ENCODE peak calls at places on chromosomes 5 and 9, in five cellular contexts. One of them, this sample, is unnamed.

GRCh38 chr5:31361906-31362900 is 168.7 kb downstream of the CDH6 start:
- DNase-seq in H1: peak
- DNase-seq in GM12878: no peak
- DNase-seq in HepG2: no peak
- DNase-seq in K562: no peak
- DNase-seq in this sample: no peak

GRCh38 chr5:9157020-9157419 is 388.9 kb downstream of the SEMA5A start:
- DNase-seq in H1: no peak
- DNase-seq in GM12878: no peak
- DNase-seq in K562: no peak
- DNase-seq in HepG2: no peak
- DNase-seq in this sample: no peak

GRCh38 chr5:115179959-115180709 is 10.4 kb upstream of the TRIM36 start:
- DNase-seq in H1: no peak
- DNase-seq in K562: no peak
- DNase-seq in HepG2: no peak
- DNase-seq in GM12878: no peak
- DNase-seq in this sample: no peak

GRCh38 chr9:7185612-7186011 is 427.8 kb downstream of the KDM4C start:
- DNase-seq in H1: peak
- DNase-seq in HepG2: peak
- DNase-seq in GM12878: no peak
- DNase-seq in K562: no peak
- DNase-seq in this sample: peak

GRCh38 chr5:54807421-54807820 is 178.0 kb downstream of the ESM1 start:
- DNase-seq in K562: no peak
- DNase-seq in H1: no peak
- DNase-seq in HepG2: no peak
- DNase-seq in GM12878: no peak
- DNase-seq in this sample: no peak

GRCh38 chr9:137619240-137620090 is 660 bp downstream of the EHMT1 start:
- DNase-seq in GM12878: no peak
- DNase-seq in H1: no peak
- DNase-seq in HepG2: no peak
- DNase-seq in K562: peak
- DNase-seq in this sample: no peak

GRCh38 chr5:103582364-103582763 is 19.8 kb upstream of the NUDT12 start:
- DNase-seq in HepG2: peak
- DNase-seq in GM12878: peak
- DNase-seq in H1: no peak
- DNase-seq in K562: peak
- DNase-seq in this sample: peak

GRCh38 chr5:10859393-10860195 is 98.6 kb upstream of the DAP start:
- DNase-seq in HepG2: peak
- DNase-seq in K562: no peak
- DNase-seq in H1: no peak
- DNase-seq in GM12878: no peak
- DNase-seq in this sample: no peak

GRCh38 chr5:135707302-135707701 is 127.2 kb upstream of the SLC25A48 start:
- DNase-seq in GM12878: no peak
- DNase-seq in K562: no peak
- DNase-seq in HepG2: no peak
- DNase-seq in H1: no peak
- DNase-seq in this sample: no peak

GRCh38 chr5:37086466-37087178 is 162.6 kb downstream of the CPLANE1 start:
- DNase-seq in GM12878: no peak
- DNase-seq in H1: peak
- DNase-seq in K562: peak
- DNase-seq in HepG2: peak
- DNase-seq in this sample: no peak

GRCh38 chr5:156594406-156594805 is 255.7 kb upstream of the PPP1R2B start:
- DNase-seq in K562: no peak
- DNase-seq in GM12878: no peak
- DNase-seq in H1: no peak
- DNase-seq in HepG2: no peak
- DNase-seq in this sample: no peak

GRCh38 chr5:23352437-23352836 is 155.0 kb upstream of the PRDM9 start:
- DNase-seq in GM12878: no peak
- DNase-seq in K562: peak
- DNase-seq in H1: peak
- DNase-seq in HepG2: peak
- DNase-seq in this sample: no peak

GRCh38 chr9:131578016-131578415 is 32.7 kb downstream of the PRRT1B start:
- DNase-seq in HepG2: no peak
- DNase-seq in H1: no peak
- DNase-seq in K562: no peak
- DNase-seq in GM12878: no peak
- DNase-seq in this sample: no peak

GRCh38 chr5:140569197-140569596 is 4.6 kb downstream of the SLC35A4 start:
- DNase-seq in K562: no peak
- DNase-seq in H1: no peak
- DNase-seq in GM12878: no peak
- DNase-seq in HepG2: no peak
- DNase-seq in this sample: no peak

GRCh38 chr5:15719784-15720183 is 219.8 kb downstream of the FBXL7 start:
- DNase-seq in HepG2: no peak
- DNase-seq in H1: no peak
- DNase-seq in GM12878: no peak
- DNase-seq in K562: no peak
- DNase-seq in this sample: no peak

GRCh38 chr5:148559461-148559860 is 94.9 kb downstream of the HTR4 start:
- DNase-seq in GM12878: no peak
- DNase-seq in HepG2: no peak
- DNase-seq in K562: peak
- DNase-seq in H1: no peak
- DNase-seq in this sample: no peak

GRCh38 chr9:135978650-135979461 is 17.7 kb upstream of the UBAC1 start:
- DNase-seq in K562: no peak
- DNase-seq in HepG2: no peak
- DNase-seq in H1: no peak
- DNase-seq in GM12878: no peak
- DNase-seq in this sample: no peak

GRCh38 chr9:133252301-133252776 is 22.7 kb downstream of the ABO start:
- DNase-seq in HepG2: no peak
- DNase-seq in GM12878: no peak
- DNase-seq in H1: no peak
- DNase-seq in K562: no peak
- DNase-seq in this sample: peak

GRCh38 chr9:135378751-135379150 is 100.8 kb upstream of the PPP1R26 start:
- DNase-seq in HepG2: no peak
- DNase-seq in K562: no peak
- DNase-seq in GM12878: no peak
- DNase-seq in H1: no peak
- DNase-seq in this sample: no peak

GRCh38 chr5:19496056-19496455 is 491.9 kb downstream of the CDH18 start:
- DNase-seq in K562: no peak
- DNase-seq in GM12878: no peak
- DNase-seq in H1: no peak
- DNase-seq in HepG2: no peak
- DNase-seq in this sample: no peak

GRCh38 chr5:74257645-74258328 is 382.7 kb downstream of the ENC1 start:
- DNase-seq in HepG2: no peak
- DNase-seq in GM12878: no peak
- DNase-seq in K562: peak
- DNase-seq in H1: no peak
- DNase-seq in this sample: no peak

GRCh38 chr5:93461751-93462150 is 119.3 kb downstream of the NR2F1-AS1 start:
- DNase-seq in GM12878: no peak
- DNase-seq in K562: no peak
- DNase-seq in HepG2: no peak
- DNase-seq in H1: no peak
- DNase-seq in this sample: no peak

GRCh38 chr5:36297653-36298052 is 4.0 kb downstream of the RANBP3L start:
- DNase-seq in HepG2: no peak
- DNase-seq in H1: no peak
- DNase-seq in K562: no peak
- DNase-seq in GM12878: no peak
- DNase-seq in this sample: no peak

GRCh38 chr5:98928802-98929122 is at the start of gene CHD1:
- DNase-seq in HepG2: peak
- DNase-seq in K562: peak
- DNase-seq in H1: peak
- DNase-seq in GM12878: no peak
- DNase-seq in this sample: peak

GRCh38 chr9:121682201-121682600 is 30.8 kb downstream of the DAB2IP start:
- DNase-seq in HepG2: no peak
- DNase-seq in GM12878: no peak
- DNase-seq in K562: no peak
- DNase-seq in H1: no peak
- DNase-seq in this sample: no peak

GRCh38 chr9:121682926-121683485 is 31.6 kb downstream of the DAB2IP start:
- DNase-seq in K562: no peak
- DNase-seq in GM12878: no peak
- DNase-seq in H1: no peak
- DNase-seq in HepG2: no peak
- DNase-seq in this sample: no peak

GRCh38 chr9:121681404-121681803 is 30.0 kb downstream of the DAB2IP start:
- DNase-seq in HepG2: no peak
- DNase-seq in K562: no peak
- DNase-seq in H1: no peak
- DNase-seq in GM12878: no peak
- DNase-seq in this sample: no peak

GRCh38 chr9:121678501-121679022 is 27.1 kb downstream of the DAB2IP start:
- DNase-seq in H1: no peak
- DNase-seq in GM12878: no peak
- DNase-seq in HepG2: no peak
- DNase-seq in K562: no peak
- DNase-seq in this sample: no peak

GRCh38 chr9:121680236-121680635 is 28.8 kb downstream of the DAB2IP start:
- DNase-seq in K562: no peak
- DNase-seq in HepG2: no peak
- DNase-seq in GM12878: no peak
- DNase-seq in H1: no peak
- DNase-seq in this sample: no peak
- TF ChIP-seq SIN3A in K562: no peak
- TF ChIP-seq SIN3A in HepG2: no peak
- TF ChIP-seq SIN3A in GM12878: no peak
- TF ChIP-seq SIN3A in H1: no peak
- TF ChIP-seq SIN3A in this sample: no peak

GRCh38 chr5:89128097-89128496 is 245.1 kb upstream of the MEF2C start:
- DNase-seq in H1: no peak
- DNase-seq in K562: peak
- DNase-seq in GM12878: no peak
- DNase-seq in HepG2: no peak
- DNase-seq in this sample: no peak
- TF ChIP-seq ATF3 in H1: no peak
- TF ChIP-seq ATF3 in K562: no peak
- TF ChIP-seq ATF3 in GM12878: no peak
- TF ChIP-seq ATF3 in HepG2: no peak
- TF ChIP-seq ATF3 in this sample: no peak

DNA sequence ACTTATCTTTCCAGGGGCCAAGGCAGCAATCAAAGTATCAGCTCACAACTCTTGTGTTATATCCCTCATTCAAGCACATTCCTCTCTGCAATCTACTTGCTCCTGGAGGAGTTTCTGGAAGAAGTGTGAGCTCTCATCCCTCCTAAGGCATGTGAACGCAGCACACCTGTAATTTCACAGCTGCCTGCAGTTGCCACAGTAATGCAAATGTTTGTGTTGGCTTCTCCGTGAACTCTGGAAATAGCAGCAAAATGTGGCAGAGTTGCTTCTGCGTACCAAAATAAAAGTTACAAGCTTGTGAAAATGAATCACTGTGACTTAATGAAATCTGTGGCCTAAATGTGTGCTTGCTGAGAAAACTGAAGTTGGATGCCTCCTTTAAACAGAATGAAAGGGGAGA is 89.8 kb upstream of the EQTN start:
- DNase-seq in H1: no peak
- DNase-seq in GM12878: no peak
- DNase-seq in HepG2: no peak
- DNase-seq in K562: no peak
- DNase-seq in this sample: no peak
- TF ChIP-seq ZNF274 in H1: no peak
- TF ChIP-seq ZNF274 in GM12878: no peak
- TF ChIP-seq ZNF274 in HepG2: no peak
- TF ChIP-seq ZNF274 in K562: no peak
- TF ChIP-seq ZNF274 in this sample: no peak

GRCh38 chr5:76269259-76269958 is 133.7 kb upstream of the IQGAP2 start:
- DNase-seq in H1: no peak
- DNase-seq in K562: no peak
- DNase-seq in HepG2: no peak
- DNase-seq in GM12878: no peak
- DNase-seq in this sample: no peak

GRCh38 chr5:76270214-76270613 is 132.9 kb upstream of the IQGAP2 start:
- DNase-seq in H1: no peak
- DNase-seq in HepG2: no peak
- DNase-seq in GM12878: no peak
- DNase-seq in K562: no peak
- DNase-seq in this sample: no peak

GRCh38 chr5:76274566-76274965 is 128.5 kb upstream of the IQGAP2 start:
- DNase-seq in H1: no peak
- DNase-seq in GM12878: no peak
- DNase-seq in K562: no peak
- DNase-seq in HepG2: no peak
- DNase-seq in this sample: no peak

GRCh38 chr5:76273491-76273890 is 129.6 kb upstream of the IQGAP2 start:
- DNase-seq in K562: no peak
- DNase-seq in HepG2: no peak
- DNase-seq in GM12878: no peak
- DNase-seq in H1: no peak
- DNase-seq in this sample: no peak

GRCh38 chr5:76271836-76272235 is 131.2 kb upstream of the IQGAP2 start:
- DNase-seq in K562: no peak
- DNase-seq in HepG2: no peak
- DNase-seq in GM12878: no peak
- DNase-seq in H1: no peak
- DNase-seq in this sample: no peak
- TF ChIP-seq SIN3A in K562: no peak
- TF ChIP-seq SIN3A in HepG2: no peak
- TF ChIP-seq SIN3A in GM12878: no peak
- TF ChIP-seq SIN3A in H1: no peak
- TF ChIP-seq SIN3A in this sample: no peak

GRCh38 chr9:87550253-87550954 is 52.7 kb downstream of the DAPK1 start:
- DNase-seq in K562: no peak
- DNase-seq in HepG2: no peak
- DNase-seq in H1: no peak
- DNase-seq in GM12878: no peak
- DNase-seq in this sample: no peak

GRCh38 chr9:87549774-87550173 is 52.1 kb downstream of the DAPK1 start:
- DNase-seq in HepG2: no peak
- DNase-seq in K562: no peak
- DNase-seq in H1: no peak
- DNase-seq in GM12878: no peak
- DNase-seq in this sample: no peak

GRCh38 chr9:87554976-87555375 is 57.3 kb downstream of the DAPK1 start:
- DNase-seq in K562: no peak
- DNase-seq in HepG2: no peak
- DNase-seq in H1: no peak
- DNase-seq in GM12878: no peak
- DNase-seq in this sample: no peak

GRCh38 chr9:87554177-87554940 is 56.7 kb downstream of the DAPK1 start:
- DNase-seq in H1: no peak
- DNase-seq in HepG2: no peak
- DNase-seq in GM12878: no peak
- DNase-seq in K562: no peak
- DNase-seq in this sample: no peak

GRCh38 chr9:87551692-87552303 is 54.1 kb downstream of the DAPK1 start:
- DNase-seq in HepG2: no peak
- DNase-seq in K562: peak
- DNase-seq in H1: no peak
- DNase-seq in GM12878: no peak
- DNase-seq in this sample: no peak
- TF ChIP-seq ATF3 in HepG2: no peak
- TF ChIP-seq ATF3 in K562: peak
- TF ChIP-seq ATF3 in H1: no peak
- TF ChIP-seq ATF3 in GM12878: no peak
- TF ChIP-seq ATF3 in this sample: no peak